ENCODE peak calls at places on chromosomes 5 and 9, in nine cellular contexts. N is neural crest cell; W is pancreas; A is lung; I is upper lobe of right lung; U is left ventricle myocardium inferior; H is CD8-positive, alpha-beta T cell; R is HFF-Myc; V is colonic mucosa. E is an unnamed sample.

GRCh38 chr5:59640411-59640810 is 253.1 kb downstream of the PDE4D start:
- DNase-seq in N (no peak), W (no peak), H (no peak), I (no peak), R (no peak), A (no peak), U (peak), V (no peak), E (no peak)

GRCh38 chr5:139765409-139766217 is 30.0 kb upstream of the PSD2 start:
- DNase-seq in I (peak), V (peak), A (peak), R (no peak), U (peak), H (peak), W (peak), N (peak), E (peak)

GRCh38 chr5:128966375-128966774 is 1.1 kb downstream of the SLC27A6 start:
- DNase-seq in V (no peak), A (no peak), H (no peak), W (no peak), I (no peak), R (no peak), U (no peak), N (no peak), E (no peak)

GRCh38 chr5:73746608-73747007 is 120.6 kb downstream of the ARHGEF28 start:
- DNase-seq in R (no peak), A (no peak), V (peak), I (no peak), N (no peak), H (no peak), W (no peak), U (no peak), E (no peak)

GRCh38 chr5:139190125-139190524 is 8.0 kb downstream of the SIL1 start:
- DNase-seq in H (no peak), I (no peak), U (no peak), N (no peak), V (no peak), A (no peak), R (no peak), W (no peak), E (no peak)

GRCh38 chr5:108003178-108003577 is 332.4 kb upstream of the EFNA5 start:
- DNase-seq in V (no peak), N (no peak), W (no peak), H (no peak), R (no peak), U (no peak), A (no peak), I (no peak), E (no peak)

GRCh38 chr9:63817622-63818518 is 1467.1 kb downstream of the FOXD4L5 start:
- DNase-seq in V (peak), I (peak), U (peak), A (peak), H (peak), W (peak), R (no peak), N (peak), E (peak)

GRCh38 chr9:93896093-93896492 is 59.1 kb downstream of the BARX1 start:
- DNase-seq in R (no peak), W (no peak), N (no peak), V (no peak), H (no peak), U (no peak), I (peak), A (no peak), E (peak)

GRCh38 chr5:109691248-109691574 is 1.5 kb downstream of the MAN2A1 start:
- DNase-seq in H (no peak), V (no peak), R (no peak), A (no peak), N (no peak), W (no peak), U (no peak), I (no peak), E (no peak)
- TF ChIP-seq CTCF in H (peak), V (no peak), R (no peak), A (no peak), N (peak), W (no peak), U (no peak), I (no peak), E (no peak)

GRCh38 chr5:134103998-134104612 is 10.4 kb upstream of the TCF7 start:
- DNase-seq in U (no peak), H (no peak), V (no peak), N (no peak), I (no peak), A (no peak), W (no peak), R (no peak), E (no peak)

GRCh38 chr5:134099939-134100282 is 14.6 kb upstream of the TCF7 start:
- DNase-seq in H (no peak), U (no peak), V (no peak), I (no peak), A (no peak), W (no peak), N (no peak), R (no peak), E (no peak)

GRCh38 chr5:134100283-134101011 is 14.0 kb upstream of the TCF7 start:
- DNase-seq in V (no peak), R (no peak), I (no peak), A (no peak), U (no peak), H (peak), W (no peak), N (no peak), E (peak)

GRCh38 chr5:134103397-134103796 is 11.1 kb upstream of the TCF7 start:
- DNase-seq in A (no peak), U (no peak), W (no peak), V (no peak), R (no peak), I (no peak), N (no peak), H (no peak), E (no peak)

GRCh38 chr5:134101686-134102439 is 12.6 kb upstream of the TCF7 start:
- DNase-seq in N (peak), W (peak), I (peak), U (peak), H (peak), V (peak), R (no peak), A (peak), E (peak)
- TF ChIP-seq CTCF in N (peak), W (peak), I (peak), U (peak), H (peak), V (peak), R (peak), A (peak), E (no peak)

DNA sequence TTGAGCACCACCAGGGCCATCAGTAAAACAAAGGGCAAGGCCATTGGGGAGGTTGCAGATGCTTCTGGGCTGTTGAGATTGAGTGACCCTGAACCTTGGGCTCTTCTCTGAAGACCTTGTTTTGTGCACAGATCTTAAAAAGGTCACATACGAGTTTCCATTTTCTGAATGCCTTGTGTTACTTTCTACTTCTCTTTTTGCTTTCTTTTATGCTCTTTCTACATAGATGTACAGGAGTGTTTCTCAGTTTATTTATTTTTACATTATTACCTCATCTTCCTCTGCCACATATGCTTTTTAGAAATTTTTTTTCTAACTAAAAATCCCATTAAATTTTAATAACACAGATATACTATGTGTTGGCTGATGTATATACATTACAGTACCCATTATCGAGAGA is at the start of gene IFNA5:
- DNase-seq in I (no peak), U (no peak), R (no peak), V (no peak), W (no peak), N (no peak), H (no peak), A (no peak), E (no peak)
- TF ChIP-seq CTCF in I (no peak), U (no peak), R (no peak), V (no peak), W (no peak), N (no peak), H (no peak), A (no peak), E (no peak)

GRCh38 chr9:137590123-137590468 is 216 bp downstream of the ZMYND19 start:
- DNase-seq in U (no peak), I (no peak), W (no peak), R (no peak), H (no peak), N (no peak), V (no peak), A (no peak), E (no peak)
- TF ChIP-seq CTCF in U (no peak), I (no peak), W (no peak), R (no peak), H (no peak), N (no peak), V (no peak), A (no peak), E (no peak)